ENCODE peak calls at places on chromosomes 4 and X, in ten cellular contexts. B is NB4; E is suprapubic skin; S is PC-3; I is non-pigmented ciliary epithelial cell; J is NCI-H524; W is activated T-helper 1 cell treated with anti-CD3 and anti-CD28 coated beads, Interleukin-2, amount 50 U/mL, for 16 hours; V is D341Med; L is stimulated activated CD8-positive, alpha-beta memory T cell treated with anti-CD3 and anti-CD28 coated beads, Interleukin-4, amount 100 ng/mL, for 1 hour; C is AG04450. O is an unnamed sample.

GRCh38 chr4:156677136-156677535 is 294.5 kb downstream of the PDGFC start:
- DNase-seq in B (peak), E (no peak), S (peak), I (no peak), J (peak), W (no peak), V (peak), L (no peak), C (no peak), O (no peak)

GRCh38 chr4:53558981-53559620 is 32.2 kb downstream of the LNX1 start:
- DNase-seq in B (no peak), E (no peak), S (peak), I (no peak), J (no peak), W (no peak), V (no peak), L (no peak), C (no peak), O (no peak)

GRCh38 chr4:157664726-157665125 is 444.2 kb downstream of the GRIA2 start:
- DNase-seq in B (no peak), E (no peak), S (peak), I (peak), J (no peak), W (no peak), V (no peak), L (no peak), C (no peak), O (no peak)

GRCh38 chrX:130566028-130566683 is 164.4 kb downstream of the RBMX2 start:
- DNase-seq in B (no peak), E (no peak), S (no peak), I (no peak), J (no peak), W (no peak), V (no peak), L (no peak), C (no peak), O (no peak)

GRCh38 chr4:16192631-16193483 is 33.4 kb downstream of the TAPT1 start:
- DNase-seq in B (no peak), E (no peak), S (no peak), I (no peak), J (no peak), W (no peak), V (no peak), L (no peak), C (no peak), O (no peak)

GRCh38 chr4:110621839-110622751 is 782 bp downstream of the PITX2 start:
- DNase-seq in B (no peak), E (no peak), S (no peak), I (no peak), J (no peak), W (no peak), V (peak), L (no peak), C (no peak), O (no peak)

GRCh38 chr4:70895405-70895804 is 6.8 kb upstream of the MOB1B start:
- DNase-seq in B (no peak), E (no peak), S (no peak), I (no peak), J (no peak), W (no peak), V (peak), L (no peak), C (no peak), O (no peak)

GRCh38 chrX:48695925-48696300 is 621 bp upstream of the SUV39H1 start:
- DNase-seq in B (no peak), E (no peak), S (peak), I (no peak), J (peak), W (no peak), V (peak), L (no peak), C (no peak), O (no peak)